ENCODE peak calls at places on chromosomes 16 and 17, in eight cellular contexts. One of them, this sample, is unnamed.

GRCh38 chr16:1554826-1555445 is 21.5 kb downstream of the TMEM204 start:
- DNase-seq in CD8-positive, alpha-beta memory T cell: no peak
- DNase-seq in suprapubic skin: no peak
- DNase-seq in tibial artery: no peak
- DNase-seq in heart right ventricle: no peak
- DNase-seq in hepatocyte: no peak
- DNase-seq in A549: no peak
- DNase-seq in prostate gland: no peak
- DNase-seq in this sample: no peak

GRCh38 chr16:19840524-19841110 is 44.0 kb downstream of the GPRC5B start:
- DNase-seq in suprapubic skin: no peak
- DNase-seq in hepatocyte: no peak
- DNase-seq in CD8-positive, alpha-beta memory T cell: no peak
- DNase-seq in tibial artery: no peak
- DNase-seq in A549: no peak
- DNase-seq in prostate gland: no peak
- DNase-seq in heart right ventricle: peak; percentile 68
- DNase-seq in this sample: no peak

GRCh38 chr17:72121164-72122001 is 563 bp downstream of the SOX9 start:
- DNase-seq in A549: peak; percentile 64
- DNase-seq in hepatocyte: peak; percentile 63
- DNase-seq in tibial artery: peak; percentile 71
- DNase-seq in suprapubic skin: peak; percentile 84
- DNase-seq in prostate gland: no peak
- DNase-seq in CD8-positive, alpha-beta memory T cell: no peak
- DNase-seq in heart right ventricle: peak; percentile 44
- DNase-seq in this sample: no peak

GRCh38 chr17:37585066-37585465 is 24.2 kb downstream of the SYNRG start:
- DNase-seq in suprapubic skin: no peak
- DNase-seq in prostate gland: no peak
- DNase-seq in CD8-positive, alpha-beta memory T cell: no peak
- DNase-seq in A549: no peak
- DNase-seq in heart right ventricle: no peak
- DNase-seq in hepatocyte: no peak
- DNase-seq in tibial artery: no peak
- DNase-seq in this sample: no peak

GRCh38 chr16:51151951-51152663 is 1.0 kb upstream of the SALL1 start:
- DNase-seq in tibial artery: peak; percentile 63
- DNase-seq in CD8-positive, alpha-beta memory T cell: no peak
- DNase-seq in hepatocyte: peak; percentile 85
- DNase-seq in A549: peak; percentile 16
- DNase-seq in heart right ventricle: peak; percentile 71
- DNase-seq in prostate gland: no peak
- DNase-seq in suprapubic skin: no peak
- DNase-seq in this sample: peak; percentile 94

GRCh38 chr16:67561824-67562525 is 351 bp upstream of the CTCF start:
- DNase-seq in suprapubic skin: peak; percentile 98
- DNase-seq in A549: peak; percentile 96
- DNase-seq in hepatocyte: peak; percentile 98
- DNase-seq in heart right ventricle: peak; percentile 97
- DNase-seq in tibial artery: peak; percentile 98
- DNase-seq in prostate gland: peak; percentile 92
- DNase-seq in CD8-positive, alpha-beta memory T cell: peak; percentile 98
- DNase-seq in this sample: peak; percentile 97

GRCh38 chr16:29116980-29117379 is 132.1 kb downstream of the LAT start:
- DNase-seq in suprapubic skin: no peak
- DNase-seq in prostate gland: no peak
- DNase-seq in tibial artery: no peak
- DNase-seq in hepatocyte: no peak
- DNase-seq in CD8-positive, alpha-beta memory T cell: no peak
- DNase-seq in heart right ventricle: no peak
- DNase-seq in A549: no peak
- DNase-seq in this sample: no peak

GRCh38 chr17:559699-560378 is 154.8 kb downstream of the VPS53 start:
- DNase-seq in hepatocyte: peak; percentile 32
- DNase-seq in heart right ventricle: peak; percentile 46
- DNase-seq in tibial artery: peak; percentile 75
- DNase-seq in prostate gland: no peak
- DNase-seq in A549: peak; percentile 53
- DNase-seq in suprapubic skin: no peak
- DNase-seq in CD8-positive, alpha-beta memory T cell: no peak
- DNase-seq in this sample: no peak

GRCh38 chr16:28915181-28915580 is 9.9 kb downstream of the RABEP2 start:
- DNase-seq in hepatocyte: no peak
- DNase-seq in tibial artery: no peak
- DNase-seq in CD8-positive, alpha-beta memory T cell: no peak
- DNase-seq in suprapubic skin: no peak
- DNase-seq in heart right ventricle: no peak
- DNase-seq in prostate gland: no peak
- DNase-seq in A549: peak; percentile 41
- DNase-seq in this sample: no peak

GRCh38 chr16:4859190-4859899 is 12.1 kb downstream of the UBN1 start:
- DNase-seq in heart right ventricle: no peak
- DNase-seq in CD8-positive, alpha-beta memory T cell: no peak
- DNase-seq in hepatocyte: no peak
- DNase-seq in prostate gland: no peak
- DNase-seq in suprapubic skin: no peak
- DNase-seq in A549: no peak
- DNase-seq in tibial artery: no peak
- DNase-seq in this sample: no peak

GRCh38 chr17:19756551-19756950 is 8.5 kb upstream of the ALDH3A1 start:
- DNase-seq in CD8-positive, alpha-beta memory T cell: no peak
- DNase-seq in tibial artery: peak; percentile 33
- DNase-seq in prostate gland: no peak
- DNase-seq in suprapubic skin: no peak
- DNase-seq in hepatocyte: peak; percentile 57
- DNase-seq in heart right ventricle: no peak
- DNase-seq in A549: no peak
- DNase-seq in this sample: no peak

GRCh38 chr17:53032861-53033271 is 789.9 kb upstream of the KIF2B start:
- DNase-seq in suprapubic skin: no peak
- DNase-seq in tibial artery: no peak
- DNase-seq in heart right ventricle: peak; percentile 11
- DNase-seq in CD8-positive, alpha-beta memory T cell: no peak
- DNase-seq in hepatocyte: peak; percentile 89
- DNase-seq in prostate gland: no peak
- DNase-seq in A549: peak; percentile 65
- DNase-seq in this sample: peak; percentile 59

DNA sequence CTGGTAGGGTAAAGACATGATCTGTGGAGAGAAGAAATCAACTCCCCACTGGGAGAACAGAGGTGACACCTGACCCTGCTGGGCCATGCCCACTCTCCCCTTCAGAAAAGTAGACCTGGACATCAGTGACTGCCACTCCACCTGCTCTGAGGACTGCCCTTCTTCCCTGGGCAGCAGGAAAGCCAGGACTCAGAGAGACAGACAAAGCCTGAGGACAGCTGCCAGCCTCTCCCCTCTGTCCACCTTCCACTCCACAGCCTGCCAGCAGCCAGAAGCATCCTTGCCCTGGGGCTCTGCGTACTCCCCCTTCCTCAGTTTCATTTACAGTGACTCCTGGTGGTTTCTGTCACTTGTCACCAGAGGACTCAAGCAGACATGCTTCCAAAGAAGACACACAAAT is 24.5 kb downstream of the ZDHHC7 start:
- DNase-seq in hepatocyte: no peak
- DNase-seq in tibial artery: no peak
- DNase-seq in CD8-positive, alpha-beta memory T cell: no peak
- DNase-seq in heart right ventricle: no peak
- DNase-seq in A549: no peak
- DNase-seq in suprapubic skin: no peak
- DNase-seq in prostate gland: no peak
- DNase-seq in this sample: no peak
- H3K4me1 ChIP-seq in hepatocyte: peaks cover 3% of the 10 kb centered on the region
- H3K4me1 ChIP-seq in tibial artery: peaks cover 3% of the 10 kb centered on the region
- H3K4me1 ChIP-seq in CD8-positive, alpha-beta memory T cell: no peaks in the 10 kb centered on the region
- H3K4me1 ChIP-seq in heart right ventricle: peaks cover 12% of the 10 kb centered on the region
- H3K4me1 ChIP-seq in A549: peaks cover 19% of the 10 kb centered on the region
- H3K4me1 ChIP-seq in suprapubic skin: peaks cover 27% of the 10 kb centered on the region
- H3K4me1 ChIP-seq in prostate gland: no peaks in the 10 kb centered on the region
- H3K4me1 ChIP-seq in this sample: no peaks in the 10 kb centered on the region

GRCh38 chr17:81049372-81049911 is 14.5 kb downstream of the BAIAP2 start:
- DNase-seq in tibial artery: no peak
- DNase-seq in CD8-positive, alpha-beta memory T cell: no peak
- DNase-seq in A549: no peak
- DNase-seq in hepatocyte: no peak
- DNase-seq in heart right ventricle: no peak
- DNase-seq in prostate gland: no peak
- DNase-seq in suprapubic skin: no peak
- DNase-seq in this sample: no peak

GRCh38 chr17:81049973-81050551 is 15.1 kb downstream of the BAIAP2 start:
- DNase-seq in hepatocyte: no peak
- DNase-seq in prostate gland: peak; percentile 83
- DNase-seq in heart right ventricle: no peak
- DNase-seq in A549: peak; percentile 41
- DNase-seq in CD8-positive, alpha-beta memory T cell: no peak
- DNase-seq in tibial artery: no peak
- DNase-seq in suprapubic skin: no peak
- DNase-seq in this sample: no peak

GRCh38 chr17:81046770-81047359 is 11.9 kb downstream of the BAIAP2 start:
- DNase-seq in heart right ventricle: no peak
- DNase-seq in CD8-positive, alpha-beta memory T cell: no peak
- DNase-seq in suprapubic skin: no peak
- DNase-seq in tibial artery: no peak
- DNase-seq in hepatocyte: no peak
- DNase-seq in prostate gland: no peak
- DNase-seq in A549: no peak
- DNase-seq in this sample: no peak

GRCh38 chr17:81050645-81051625 is 16.0 kb downstream of the BAIAP2 start:
- DNase-seq in tibial artery: no peak
- DNase-seq in hepatocyte: no peak
- DNase-seq in suprapubic skin: no peak
- DNase-seq in prostate gland: no peak
- DNase-seq in heart right ventricle: no peak
- DNase-seq in A549: no peak
- DNase-seq in CD8-positive, alpha-beta memory T cell: no peak
- DNase-seq in this sample: no peak

DNA sequence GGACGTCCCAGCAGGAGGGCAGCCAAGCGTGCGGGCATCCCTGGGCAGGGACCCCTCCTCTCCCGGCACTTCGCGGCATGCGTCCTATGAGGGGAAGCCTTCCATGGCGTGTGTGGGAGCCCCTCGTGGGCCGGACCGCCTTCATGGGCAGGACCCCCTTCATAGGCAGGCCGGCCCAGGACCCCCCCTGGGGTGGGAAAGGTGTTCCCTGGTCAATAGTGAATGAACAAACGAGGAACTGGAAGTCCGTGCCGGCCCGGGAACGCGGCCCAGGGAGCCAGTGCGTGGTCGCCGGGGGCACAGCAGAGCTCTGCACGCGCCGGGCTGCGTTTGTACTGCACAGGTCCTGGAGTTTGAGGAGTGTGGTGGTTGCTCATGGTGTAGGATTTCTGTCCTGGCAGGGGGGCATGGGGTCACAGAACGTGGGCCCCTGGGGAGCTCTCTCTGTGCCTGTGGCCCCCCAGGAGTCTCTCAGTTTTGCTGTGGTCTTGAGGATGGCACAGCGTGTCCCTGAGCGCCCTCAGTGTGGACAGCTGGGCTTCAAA is 13.9 kb downstream of the BAIAP2 start:
- DNase-seq in CD8-positive, alpha-beta memory T cell: no peak
- DNase-seq in heart right ventricle: no peak
- DNase-seq in hepatocyte: no peak
- DNase-seq in suprapubic skin: no peak
- DNase-seq in A549: no peak
- DNase-seq in tibial artery: no peak
- DNase-seq in prostate gland: no peak
- DNase-seq in this sample: no peak
- H3K4me1 ChIP-seq in CD8-positive, alpha-beta memory T cell: peaks cover 11% of the 10 kb centered on the region
- H3K4me1 ChIP-seq in heart right ventricle: peaks cover 95% of the 10 kb centered on the region
- H3K4me1 ChIP-seq in hepatocyte: peaks cover 19% of the 10 kb centered on the region
- H3K4me1 ChIP-seq in suprapubic skin: peaks cover 83% of the 10 kb centered on the region
- H3K4me1 ChIP-seq in A549: peaks cover 24% of the 10 kb centered on the region
- H3K4me1 ChIP-seq in tibial artery: peaks cover 68% of the 10 kb centered on the region
- H3K4me1 ChIP-seq in prostate gland: peaks cover 64% of the 10 kb centered on the region
- H3K4me1 ChIP-seq in this sample: no peaks in the 10 kb centered on the region

GRCh38 chr16:31452631-31453106 is 6.6 kb upstream of the ARMC5 start:
- DNase-seq in prostate gland: no peak
- DNase-seq in tibial artery: peak; percentile 40
- DNase-seq in CD8-positive, alpha-beta memory T cell: no peak
- DNase-seq in hepatocyte: no peak
- DNase-seq in A549: peak; percentile 76
- DNase-seq in suprapubic skin: no peak
- DNase-seq in heart right ventricle: no peak
- DNase-seq in this sample: peak; percentile 63

GRCh38 chr16:31453255-31454204 is 5.8 kb upstream of the ARMC5 start:
- DNase-seq in heart right ventricle: no peak
- DNase-seq in tibial artery: peak; percentile 75
- DNase-seq in CD8-positive, alpha-beta memory T cell: no peak
- DNase-seq in suprapubic skin: peak; percentile 69
- DNase-seq in hepatocyte: peak; percentile 49
- DNase-seq in A549: peak; percentile 70
- DNase-seq in prostate gland: no peak
- DNase-seq in this sample: peak; percentile 65

GRCh38 chr16:31458073-31458834 is 1.0 kb upstream of the ARMC5 start:
- DNase-seq in hepatocyte: peak; percentile 76
- DNase-seq in prostate gland: no peak
- DNase-seq in tibial artery: peak; percentile 84
- DNase-seq in heart right ventricle: peak; percentile 59
- DNase-seq in suprapubic skin: no peak
- DNase-seq in CD8-positive, alpha-beta memory T cell: peak; percentile 80
- DNase-seq in A549: peak; percentile 60
- DNase-seq in this sample: no peak

GRCh38 chr16:31456988-31457360 is 2.3 kb upstream of the ARMC5 start:
- DNase-seq in tibial artery: peak; percentile 48
- DNase-seq in A549: no peak
- DNase-seq in suprapubic skin: no peak
- DNase-seq in hepatocyte: no peak
- DNase-seq in heart right ventricle: no peak
- DNase-seq in CD8-positive, alpha-beta memory T cell: no peak
- DNase-seq in prostate gland: no peak
- DNase-seq in this sample: no peak

GRCh38 chr16:31455601-31456314 is 3.5 kb upstream of the ARMC5 start:
- DNase-seq in hepatocyte: no peak
- DNase-seq in prostate gland: no peak
- DNase-seq in A549: peak; percentile 43
- DNase-seq in tibial artery: peak; percentile 54
- DNase-seq in CD8-positive, alpha-beta memory T cell: no peak
- DNase-seq in heart right ventricle: no peak
- DNase-seq in suprapubic skin: no peak
- DNase-seq in this sample: no peak
- H3K4me1 ChIP-seq in hepatocyte: peaks cover 37% of the 10 kb centered on the region
- H3K4me1 ChIP-seq in prostate gland: peaks cover 26% of the 10 kb centered on the region
- H3K4me1 ChIP-seq in A549: peaks cover 69% of the 10 kb centered on the region
- H3K4me1 ChIP-seq in tibial artery: peaks cover 75% of the 10 kb centered on the region
- H3K4me1 ChIP-seq in CD8-positive, alpha-beta memory T cell: peaks cover 42% of the 10 kb centered on the region
- H3K4me1 ChIP-seq in heart right ventricle: peaks cover 69% of the 10 kb centered on the region
- H3K4me1 ChIP-seq in suprapubic skin: peaks cover 81% of the 10 kb centered on the region
- H3K4me1 ChIP-seq in this sample: peaks cover 56% of the 10 kb centered on the region

GRCh38 chr17:17820046-17820445 is 16.7 kb downstream of the SREBF1 start:
- DNase-seq in A549: no peak
- DNase-seq in hepatocyte: no peak
- DNase-seq in tibial artery: no peak
- DNase-seq in suprapubic skin: no peak
- DNase-seq in CD8-positive, alpha-beta memory T cell: no peak
- DNase-seq in prostate gland: no peak
- DNase-seq in heart right ventricle: no peak
- DNase-seq in this sample: no peak
- H3K4me1 ChIP-seq in A549: peaks cover 89% of the 10 kb centered on the region
- H3K4me1 ChIP-seq in hepatocyte: peaks cover 51% of the 10 kb centered on the region
- H3K4me1 ChIP-seq in tibial artery: peaks cover 73% of the 10 kb centered on the region
- H3K4me1 ChIP-seq in suprapubic skin: peaks cover 86% of the 10 kb centered on the region
- H3K4me1 ChIP-seq in CD8-positive, alpha-beta memory T cell: peaks cover 60% of the 10 kb centered on the region
- H3K4me1 ChIP-seq in prostate gland: peaks cover 62% of the 10 kb centered on the region
- H3K4me1 ChIP-seq in heart right ventricle: peaks cover 66% of the 10 kb centered on the region
- H3K4me1 ChIP-seq in this sample: peaks cover 17% of the 10 kb centered on the region

GRCh38 chr17:3887811-3888210 is 5.0 kb downstream of the CAMKK1 start:
- DNase-seq in tibial artery: no peak
- DNase-seq in suprapubic skin: no peak
- DNase-seq in CD8-positive, alpha-beta memory T cell: no peak
- DNase-seq in prostate gland: no peak
- DNase-seq in hepatocyte: no peak
- DNase-seq in A549: no peak
- DNase-seq in heart right ventricle: no peak
- DNase-seq in this sample: no peak
- H3K4me1 ChIP-seq in tibial artery: peaks cover 54% of the 10 kb centered on the region
- H3K4me1 ChIP-seq in suprapubic skin: peaks cover 77% of the 10 kb centered on the region
- H3K4me1 ChIP-seq in CD8-positive, alpha-beta memory T cell: peaks cover 33% of the 10 kb centered on the region
- H3K4me1 ChIP-seq in prostate gland: peaks cover 14% of the 10 kb centered on the region
- H3K4me1 ChIP-seq in hepatocyte: peaks cover 27% of the 10 kb centered on the region
- H3K4me1 ChIP-seq in A549: peaks cover 64% of the 10 kb centered on the region
- H3K4me1 ChIP-seq in heart right ventricle: peaks cover 61% of the 10 kb centered on the region
- H3K4me1 ChIP-seq in this sample: peaks cover 4% of the 10 kb centered on the region